ENCODE peak calls at places on chromosomes 4 and X, in four cellular contexts. D is K562, O is IMR-90, H is endothelial cell of umbilical vein. F is an unnamed sample.

GRCh38 chr4:4859799-4860380 is 425 bp downstream of the MSX1 start:
- DNase-seq in D (peak; percentile 59), O (no peak), H (peak; percentile 13), F (no peak)

GRCh38 chr4:141486375-141486997 is 149.9 kb upstream of the IL15 start:
- DNase-seq in D (no peak), O (peak; percentile 90), H (no peak), F (peak; percentile 4)

GRCh38 chr4:8558080-8558960 is 21.9 kb upstream of the GPR78 start:
- DNase-seq in D (no peak), O (no peak), H (no peak), F (no peak)

GRCh38 chr4:53508446-53508845 is 82.8 kb downstream of the LNX1 start:
- DNase-seq in D (no peak), O (peak; percentile 91), H (no peak), F (no peak)

GRCh38 chr4:175412161-175412560 is 399.9 kb downstream of the GPM6A start:
- DNase-seq in D (no peak), O (peak; percentile 64), H (no peak), F (no peak)

GRCh38 chr4:118353452-118353851 is 649 bp upstream of the PRSS12 start:
- DNase-seq in D (no peak), O (no peak), H (no peak), F (no peak)

GRCh38 chr4:155119006-155119405 is 89.4 kb upstream of the NPY2R start:
- DNase-seq in D (no peak), O (no peak), H (no peak), F (no peak)

GRCh38 chr4:76489799-76490176 is 54.8 kb downstream of the SHROOM3 start:
- DNase-seq in D (no peak), O (no peak), H (no peak), F (no peak)

GRCh38 chr4:109873791-109874514 is 26.0 kb downstream of the LRIT3 start:
- DNase-seq in D (no peak), O (peak; percentile 2), H (no peak), F (no peak)

GRCh38 chrX:3939967-3940610 is 226.6 kb upstream of the PRKX start:
- DNase-seq in D (peak; percentile 9), O (peak; percentile 20), H (peak; percentile 2), F (no peak)

GRCh38 chr4:16067515-16067914 is 16.3 kb downstream of the PROM1 start:
- DNase-seq in D (no peak), O (no peak), H (no peak), F (no peak)

GRCh38 chr4:126223784-126224407 is 909.1 kb downstream of the FAT4 start:
- DNase-seq in D (peak; percentile 9), O (peak; percentile 23), H (peak; percentile 36), F (no peak)

GRCh38 chr4:111959202-111959601 is 186.1 kb upstream of the FAM241A start:
- DNase-seq in D (no peak), O (peak; percentile 10), H (peak; percentile 41), F (no peak)

GRCh38 chr4:185683896-185684295 is 128.1 kb downstream of the SORBS2 start:
- DNase-seq in D (no peak), O (no peak), H (no peak), F (no peak)

GRCh38 chr4:185693548-185694215 is 118.3 kb downstream of the SORBS2 start:
- DNase-seq in D (no peak), O (no peak), H (peak; percentile 90), F (no peak)

GRCh38 chr4:185685804-185686203 is 126.2 kb downstream of the SORBS2 start:
- DNase-seq in D (no peak), O (no peak), H (no peak), F (no peak)

DNA sequence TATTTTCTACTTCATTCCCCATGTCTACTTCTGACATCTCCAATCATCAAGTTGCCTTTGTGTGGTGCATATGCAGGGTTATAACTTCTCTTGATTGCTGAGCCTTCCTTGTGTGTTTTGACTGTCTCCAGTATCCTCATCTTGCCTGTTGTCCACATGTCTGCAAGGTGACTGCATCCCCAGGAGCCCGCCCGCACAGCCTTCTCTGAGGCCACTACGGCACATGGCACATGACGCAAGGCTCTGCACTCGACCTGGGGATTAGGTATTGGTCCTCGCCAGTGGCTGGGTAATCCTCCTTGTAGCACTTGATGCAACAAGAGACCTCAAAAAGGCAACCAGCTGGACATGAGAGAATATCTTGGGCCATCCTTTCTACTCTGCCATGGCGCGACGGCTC is 122.6 kb downstream of the SORBS2 start:
- DNase-seq in D (no peak), O (no peak), H (no peak), F (no peak)
- H3K9me1 ChIP-seq in D (no peaks in the 10 kb centered on the region), O (no peaks in the 10 kb centered on the region), H (no peaks in the 10 kb centered on the region), F (no peaks in the 10 kb centered on the region)

GRCh38 chr4:116024954-116025708 is 911.7 kb upstream of the NDST4 start:
- DNase-seq in D (no peak), O (no peak), H (no peak), F (no peak)
- H3K4me1 ChIP-seq in D (no peaks in the 10 kb centered on the region), O (no peaks in the 10 kb centered on the region), H (peaks cover 8% of the 10 kb centered on the region), F (no peaks in the 10 kb centered on the region)

DNA sequence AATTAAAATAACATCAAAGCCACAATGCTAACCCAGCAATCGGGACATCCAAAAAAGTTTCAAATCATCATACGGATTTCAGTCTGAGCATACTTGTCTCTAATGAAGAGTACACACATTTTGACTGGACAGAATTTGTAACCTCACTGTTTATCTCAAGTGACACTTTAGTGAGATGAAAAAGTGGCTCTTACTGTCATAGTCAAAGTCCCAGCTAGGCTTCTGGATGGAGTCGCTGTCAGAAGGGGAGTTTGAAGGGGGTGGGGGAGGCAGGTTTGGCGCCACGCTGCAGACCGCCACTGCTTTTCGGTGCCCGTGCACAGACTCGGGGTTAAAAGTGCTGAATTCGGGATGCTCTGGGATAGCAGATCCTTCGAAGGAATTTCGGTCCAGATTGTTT is 41.0 kb upstream of the MTNR1A start:
- DNase-seq in D (no peak), O (no peak), H (no peak), F (no peak)
- H3K36me3 ChIP-seq in D (peaks cover 29% of the 10 kb centered on the region), O (peaks cover 81% of the 10 kb centered on the region), H (no peaks in the 10 kb centered on the region), F (peaks cover 54% of the 10 kb centered on the region)

DNA sequence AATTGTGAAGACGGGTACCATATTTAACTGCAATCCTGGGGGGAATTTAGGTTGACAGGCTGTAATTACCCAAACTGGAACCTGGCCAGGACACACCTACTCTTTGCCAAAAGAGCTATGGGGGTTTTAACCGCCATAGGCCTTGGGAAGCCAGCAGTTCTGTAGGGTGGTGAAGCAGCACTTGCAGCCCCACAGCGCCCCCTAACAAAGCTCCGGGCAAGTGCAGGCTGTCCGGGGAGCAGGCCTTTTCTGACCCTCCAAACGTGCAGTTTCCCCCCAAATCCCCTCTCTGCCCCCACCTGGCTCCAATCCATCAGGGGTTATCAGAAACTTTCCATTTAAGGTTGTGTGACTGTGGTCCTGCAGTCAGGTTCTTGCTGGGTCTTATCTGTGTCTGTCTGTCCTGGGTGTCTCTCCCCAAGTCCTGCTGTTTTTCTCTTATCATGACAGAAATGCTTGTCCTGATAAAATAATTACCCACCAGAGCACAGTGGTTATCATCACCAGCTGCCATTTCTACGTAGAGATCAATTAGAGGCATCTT is 350.9 kb downstream of the MID1IP1 start:
- DNase-seq in D (peak; percentile 77), O (no peak), H (no peak), F (no peak)
- H3K9me1 ChIP-seq in D (no peaks in the 10 kb centered on the region), O (no peaks in the 10 kb centered on the region), H (no peaks in the 10 kb centered on the region), F (no peaks in the 10 kb centered on the region)

GRCh38 chrX:73850124-73851013 is 287.4 kb downstream of the CHIC1 start:
- DNase-seq in D (peak; percentile 9), O (peak; percentile 38), H (peak; percentile 11), F (no peak)
- H3K4me1 ChIP-seq in D (no peaks in the 10 kb centered on the region), O (no peaks in the 10 kb centered on the region), H (no peaks in the 10 kb centered on the region), F (no peaks in the 10 kb centered on the region)

GRCh38 chrX:12804655-12805054 is 13.4 kb downstream of the PRPS2 start:
- DNase-seq in D (no peak), O (no peak), H (no peak), F (no peak)
- H3K36me3 ChIP-seq in D (peaks cover 81% of the 10 kb centered on the region), O (peaks cover 1% of the 10 kb centered on the region), H (no peaks in the 10 kb centered on the region), F (peaks cover 1% of the 10 kb centered on the region)

F was measured in keratinocyte.